ENCODE peak calls at places on chromosome 5, in nine cellular contexts. I, X, A, U, G, Y, P, F and W are unnamed samples.

GRCh38 chr5:61313960-61314681 is 17.9 kb upstream of the ZSWIM6 start:
- DNase-seq in G (no peak), U (peak), F (no peak), X (no peak), I (peak), A (peak), Y (no peak), P (peak), W (peak)

GRCh38 chr5:66933066-66933465 is 263.5 kb downstream of the CD180 start:
- DNase-seq in P (no peak), F (no peak), U (peak), I (no peak), X (no peak), A (no peak), Y (no peak), G (no peak), W (peak)

GRCh38 chr5:58318468-58318867 is 141.4 kb downstream of the PLK2 start:
- DNase-seq in F (no peak), P (no peak), Y (no peak), A (no peak), X (no peak), G (no peak), I (peak), U (peak), W (no peak)

GRCh38 chr5:126004636-126005035 is 418.6 kb upstream of the GRAMD2B start:
- DNase-seq in X (no peak), P (no peak), Y (no peak), A (peak), U (no peak), G (no peak), F (no peak), I (peak), W (no peak)

GRCh38 chr5:134371834-134372340 is 518 bp downstream of the UBE2B start:
- DNase-seq in Y (no peak), I (peak), G (peak), X (peak), F (peak), P (no peak), U (peak), A (no peak), W (no peak)

GRCh38 chr5:157108961-157109360 is at the start of gene HAVCR2:
- DNase-seq in P (no peak), A (no peak), G (peak), U (no peak), F (no peak), Y (no peak), X (peak), I (no peak), W (no peak)

GRCh38 chr5:95884021-95884333 is 61.5 kb upstream of the GLRX start:
- DNase-seq in P (no peak), A (no peak), X (no peak), I (peak), Y (no peak), F (peak), U (no peak), G (no peak), W (no peak)

GRCh38 chr5:112687306-112687705 is 50.4 kb upstream of the APC start:
- DNase-seq in U (no peak), I (no peak), Y (no peak), X (no peak), G (no peak), P (no peak), A (no peak), F (no peak), W (no peak)

GRCh38 chr5:126300293-126300692 is 122.9 kb upstream of the GRAMD2B start:
- DNase-seq in X (no peak), P (no peak), I (no peak), G (no peak), A (no peak), Y (no peak), F (no peak), U (no peak), W (no peak)

GRCh38 chr5:102722930-102723329 is 32.2 kb upstream of the PAM start:
- DNase-seq in U (no peak), Y (no peak), A (no peak), I (peak), G (no peak), F (no peak), X (no peak), P (no peak), W (no peak)

GRCh38 chr5:76145945-76146344 is 62.8 kb downstream of the SV2C start:
- DNase-seq in P (no peak), G (no peak), Y (no peak), I (no peak), X (no peak), A (no peak), U (no peak), F (peak), W (no peak)

GRCh38 chr5:10536931-10537579 is 26.8 kb upstream of the ANKRD33B start:
- DNase-seq in X (no peak), A (no peak), Y (no peak), P (no peak), I (no peak), U (no peak), F (peak), G (no peak), W (no peak)

GRCh38 chr5:16992006-16992405 is 55.9 kb upstream of the MYO10 start:
- DNase-seq in X (no peak), P (no peak), U (peak), A (peak), F (no peak), Y (no peak), I (peak), G (no peak), W (no peak)

GRCh38 chr5:153135416-153135815 is 355.1 kb upstream of the GRIA1 start:
- DNase-seq in U (no peak), X (no peak), G (no peak), A (no peak), P (no peak), I (no peak), F (no peak), Y (no peak), W (no peak)

GRCh38 chr5:141172381-141173204 is at the start of gene PCDHB7:
- DNase-seq in G (no peak), F (peak), A (no peak), P (no peak), Y (peak), U (peak), I (peak), X (no peak), W (no peak)

GRCh38 chr5:81268797-81269196 is 32.6 kb upstream of the ZCCHC9 start:
- DNase-seq in X (no peak), I (peak), U (peak), F (no peak), A (peak), Y (no peak), P (no peak), G (no peak), W (peak)

GRCh38 chr5:117249086-117249815 is 674.6 kb upstream of the SEMA6A start:
- DNase-seq in X (no peak), A (no peak), Y (no peak), I (no peak), G (no peak), P (no peak), F (no peak), U (no peak), W (no peak)

GRCh38 chr5:171450423-171451246 is 31.2 kb downstream of the FGF18 start:
- DNase-seq in U (peak), X (no peak), I (peak), G (no peak), A (peak), F (peak), Y (peak), P (peak), W (peak)

GRCh38 chr5:139749242-139749641 is 46.4 kb upstream of the PSD2 start:
- DNase-seq in F (no peak), I (no peak), U (no peak), P (no peak), A (no peak), G (no peak), Y (no peak), X (no peak), W (no peak)

GRCh38 chr5:74030821-74031220 is 404.8 kb downstream of the ARHGEF28 start:
- DNase-seq in U (no peak), X (no peak), G (no peak), Y (no peak), P (no peak), F (no peak), I (no peak), A (no peak), W (no peak)

GRCh38 chr5:100232730-100233129 is 302.4 kb upstream of the FAM174A start:
- DNase-seq in A (no peak), P (no peak), U (no peak), G (no peak), I (no peak), Y (no peak), X (no peak), F (no peak), W (no peak)

GRCh38 chr5:174064171-174064570 is 18.7 kb downstream of the NSG2 start:
- DNase-seq in I (no peak), Y (no peak), P (no peak), A (no peak), X (no peak), U (no peak), G (no peak), F (no peak), W (no peak)

GRCh38 chr5:168596927-168597326 is 17.8 kb upstream of the PANK3 start:
- DNase-seq in U (no peak), F (no peak), A (no peak), I (no peak), Y (no peak), P (no peak), X (no peak), G (no peak), W (no peak)

GRCh38 chr5:59921816-59922215 is 28.3 kb upstream of the PDE4D start:
- DNase-seq in P (no peak), A (no peak), X (no peak), U (no peak), Y (no peak), I (no peak), G (no peak), F (no peak), W (no peak)

GRCh38 chr5:90994796-90995195 is 388.3 kb downstream of the ARRDC3 start:
- DNase-seq in U (no peak), G (no peak), A (no peak), X (no peak), I (no peak), P (no peak), Y (no peak), F (no peak), W (no peak)

GRCh38 chr5:118224546-118224945 is 763.8 kb downstream of the DTWD2 start:
- DNase-seq in G (no peak), X (no peak), F (no peak), U (no peak), A (peak), Y (no peak), I (peak), P (no peak), W (peak)

GRCh38 chr5:154220625-154221024 is 30.1 kb downstream of the GALNT10 start:
- DNase-seq in F (no peak), P (no peak), X (no peak), U (peak), G (no peak), I (peak), A (peak), Y (no peak), W (no peak)
- H3K4me3 ChIP-seq in F (no peak), P (no peak), X (no peak), U (no peak), G (no peak), I (no peak), A (no peak), Y (no peak), W (no peak)

GRCh38 chr5:175659546-175660248 is 1.8 kb downstream of the HRH2 start:
- DNase-seq in A (no peak), U (no peak), F (no peak), Y (no peak), I (no peak), X (no peak), G (no peak), P (no peak), W (no peak)

GRCh38 chr5:175655411-175655810 is 2.5 kb upstream of the HRH2 start:
- DNase-seq in I (no peak), Y (no peak), X (no peak), A (no peak), G (no peak), F (no peak), U (no peak), P (no peak), W (no peak)

GRCh38 chr5:175657593-175658271 is at the start of gene HRH2:
- DNase-seq in I (peak), U (no peak), X (no peak), Y (no peak), A (no peak), P (no peak), G (peak), F (no peak), W (no peak)

GRCh38 chr5:175656966-175657365 is 905 bp upstream of the HRH2 start:
- DNase-seq in U (no peak), I (no peak), X (no peak), P (no peak), F (no peak), Y (no peak), A (no peak), G (no peak), W (no peak)

DNA sequence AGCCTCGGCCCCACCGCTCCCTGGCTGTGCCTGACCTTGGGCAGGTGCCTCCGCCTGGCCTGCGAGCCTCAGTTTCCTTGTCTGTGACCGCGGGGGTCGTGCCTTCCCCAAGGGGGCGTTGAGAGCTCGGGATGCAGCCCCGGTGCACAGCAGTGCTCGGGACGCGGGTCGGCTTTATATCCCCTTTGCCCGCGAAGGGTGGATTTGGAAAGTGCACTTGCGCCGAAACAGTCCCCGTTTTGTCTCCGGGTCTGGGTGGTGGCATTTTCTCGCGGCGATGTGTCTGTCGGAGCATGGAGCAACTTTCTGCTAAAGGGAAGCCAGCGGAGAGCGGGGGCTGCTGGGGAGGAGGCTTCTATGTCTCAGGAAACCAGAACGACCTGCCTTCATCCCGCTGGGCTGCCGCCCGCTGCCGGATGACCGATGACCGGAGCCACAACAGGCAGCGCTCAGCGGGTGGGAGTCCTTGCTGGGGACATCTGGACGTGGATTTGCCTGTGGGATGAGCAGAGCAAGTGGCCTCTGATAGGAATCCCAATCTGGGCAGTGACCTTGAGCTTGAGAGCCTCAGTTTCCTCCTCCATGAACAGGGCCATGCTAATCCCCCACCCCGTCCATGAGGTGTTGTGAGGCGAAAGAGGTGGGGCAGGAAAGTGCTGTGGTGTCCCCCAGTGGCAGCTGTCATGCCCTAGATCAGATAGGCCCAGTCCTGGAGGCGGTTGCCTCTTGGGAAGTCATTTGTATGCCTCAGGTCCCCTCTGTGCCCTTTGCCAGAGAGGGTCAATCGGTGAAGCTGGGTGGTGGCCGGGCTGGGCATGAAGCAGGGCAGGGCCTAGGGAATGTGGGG is 651 bp downstream of the HRH2 start:
- DNase-seq in F (no peak), I (no peak), P (no peak), Y (no peak), A (no peak), X (no peak), G (peak), U (no peak), W (no peak)
- H3K4me3 ChIP-seq in F (no peak), I (peak), P (peak), Y (no peak), A (no peak), X (peak), G (peak), U (no peak), W (no peak)

DNA sequence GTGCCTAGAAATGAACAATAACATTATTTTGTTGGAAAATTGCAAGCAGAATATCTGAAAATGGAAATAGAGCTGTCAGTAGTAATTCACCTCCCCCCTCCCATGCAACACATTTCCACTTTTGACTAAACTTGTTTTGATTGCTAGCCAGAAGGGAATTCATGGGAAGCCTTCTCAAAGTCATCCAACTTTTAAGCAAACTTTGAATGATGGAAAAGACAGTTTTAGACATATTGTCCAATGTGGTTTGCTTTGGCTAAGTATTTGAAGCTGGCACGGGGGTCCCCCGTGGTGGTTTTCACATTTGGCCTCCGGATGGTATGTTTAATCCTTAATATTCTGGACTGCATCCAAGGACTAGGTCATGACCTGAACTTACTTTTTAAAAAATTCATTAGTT is 7.5 kb downstream of the NR2F1 start:
- DNase-seq in F (no peak), I (peak), X (no peak), U (no peak), G (no peak), P (no peak), A (no peak), Y (no peak), W (no peak)
- H3K4me3 ChIP-seq in F (no peak), I (no peak), X (no peak), U (no peak), G (no peak), P (no peak), A (no peak), Y (no peak), W (no peak)

DNA sequence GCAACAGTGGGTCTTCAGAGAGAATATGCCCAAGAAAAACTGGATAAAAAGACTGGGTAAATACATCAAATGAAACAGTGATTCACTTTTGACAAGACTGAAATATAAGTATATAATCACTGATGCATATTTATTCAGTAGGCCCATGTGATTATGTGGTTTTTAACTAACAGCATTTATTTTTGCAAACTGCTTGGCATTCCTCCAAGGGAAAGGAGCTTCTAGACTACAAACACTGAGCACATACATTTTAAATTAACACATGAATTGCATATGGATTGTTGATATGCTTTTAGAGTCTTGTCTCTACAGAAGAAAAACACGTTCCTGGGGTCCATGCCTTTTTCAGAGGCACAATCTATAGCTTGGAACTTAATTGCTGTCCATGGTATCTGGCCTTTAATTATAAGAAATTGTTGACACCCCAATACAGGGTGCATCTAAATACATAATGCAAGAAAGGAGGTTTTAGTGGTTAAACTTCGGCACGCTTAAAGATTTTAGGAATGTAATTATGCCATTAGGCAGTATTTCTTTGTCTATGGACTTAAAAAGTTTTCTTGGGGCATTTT is 6.9 kb upstream of the MEIKIN start:
- DNase-seq in G (no peak), I (no peak), Y (no peak), A (no peak), F (no peak), X (no peak), U (no peak), P (no peak), W (no peak)
- H3K4me3 ChIP-seq in G (no peak), I (no peak), Y (no peak), A (no peak), F (no peak), X (no peak), U (no peak), P (no peak), W (no peak)

DNA sequence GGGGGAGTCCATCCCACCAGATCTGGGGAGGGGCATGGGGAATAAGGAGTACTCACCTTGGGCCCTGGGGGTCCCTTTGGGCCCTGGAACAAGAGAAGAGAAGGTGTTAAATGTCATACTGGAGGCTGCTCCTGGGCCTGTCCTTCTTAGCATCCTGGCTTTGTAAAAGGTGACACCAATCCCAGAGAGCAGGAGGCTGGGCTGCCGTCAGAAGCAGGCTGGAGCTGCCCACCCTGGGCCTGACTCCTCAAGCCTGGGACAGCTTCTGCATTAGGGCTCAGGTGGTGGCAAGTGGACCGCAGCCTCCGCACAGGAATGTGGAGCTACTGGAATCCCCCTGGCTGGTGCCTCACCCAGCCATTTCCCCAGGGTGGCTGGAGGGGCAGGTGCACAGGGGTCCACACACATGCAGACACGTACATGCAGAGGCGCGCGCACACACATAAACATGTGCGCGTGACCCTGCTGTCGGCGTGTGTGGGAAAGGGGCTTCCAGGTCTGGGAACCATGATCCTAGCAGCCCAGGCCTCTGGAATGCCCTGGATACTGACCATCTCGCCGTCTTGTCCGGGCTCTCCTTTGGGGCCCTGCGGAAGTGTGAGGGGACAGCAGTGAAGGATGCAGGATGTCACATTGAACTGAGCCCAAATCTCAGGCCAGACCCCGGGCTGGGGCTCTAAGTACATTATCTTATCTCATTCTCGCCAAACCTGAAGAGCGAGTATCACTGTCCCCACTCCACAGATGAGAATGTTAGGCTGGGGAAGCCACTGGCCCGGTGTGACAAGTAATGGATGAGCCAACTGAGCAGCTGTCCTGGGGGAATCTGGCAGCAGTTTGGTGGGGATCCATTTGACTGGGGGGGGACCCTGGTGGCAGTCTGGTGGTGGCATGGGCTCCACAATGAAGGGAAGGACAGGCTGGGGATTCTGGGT is 29.3 kb upstream of the PHYKPL start:
- DNase-seq in P (no peak), Y (no peak), F (no peak), U (no peak), G (no peak), A (no peak), I (no peak), X (no peak), W (no peak)
- H3K4me3 ChIP-seq in P (no peak), Y (no peak), F (no peak), U (no peak), G (no peak), A (no peak), I (no peak), X (no peak), W (no peak)